ENCODE peak calls at places on chromosomes 7 and 10, in six cellular contexts. K, H, D, O, F and R are unnamed samples.

GRCh38 chr7:135427166-135427565 is 82.7 kb downstream of the CNOT4 start:
- DNase-seq in K (no peak), H (no peak), D (no peak), O (no peak), F (no peak), R (no peak)

GRCh38 chr10:48504141-48504885 is 100.6 kb downstream of the ARHGAP22 start:
- DNase-seq in K (no peak), H (no peak), D (no peak), O (peak; percentile 26), F (no peak), R (no peak)

GRCh38 chr10:70835895-70836294 is 20.1 kb downstream of the SGPL1 start:
- DNase-seq in K (no peak), H (no peak), D (no peak), O (no peak), F (no peak), R (no peak)

GRCh38 chr10:70265032-70265689 is 18.6 kb downstream of the NPFFR1 start:
- DNase-seq in K (peak; percentile 84), H (no peak), D (no peak), O (no peak), F (no peak), R (peak; percentile 58)

GRCh38 chr10:77252380-77252779 is 385.2 kb downstream of the KCNMA1 start:
- DNase-seq in K (no peak), H (no peak), D (no peak), O (no peak), F (no peak), R (no peak)

GRCh38 chr10:100008142-100008522 is 1.6 kb downstream of the DNMBP start:
- DNase-seq in K (no peak), H (no peak), D (no peak), O (no peak), F (no peak), R (no peak)

GRCh38 chr7:71580027-71580426 is 448.1 kb downstream of the GALNT17 start:
- DNase-seq in K (no peak), H (no peak), D (no peak), O (no peak), F (no peak), R (no peak)

GRCh38 chr10:119305860-119306513 is 98.6 kb downstream of the GRK5 start:
- DNase-seq in K (no peak), H (peak; percentile 31), D (peak; percentile 48), O (peak; percentile 94), F (peak; percentile 81), R (peak; percentile 8)

GRCh38 chr10:101903827-101904520 is 60.4 kb upstream of the KCNIP2 start:
- DNase-seq in K (no peak), H (peak; percentile 42), D (peak; percentile 59), O (no peak), F (no peak), R (no peak)

GRCh38 chr7:28533731-28534531 is 121.6 kb downstream of the CREB5 start:
- DNase-seq in K (no peak), H (no peak), D (no peak), O (peak; percentile 66), F (no peak), R (no peak)

GRCh38 chr7:106493041-106493731 is 167.8 kb downstream of the CCDC71L start:
- DNase-seq in K (no peak), H (no peak), D (no peak), O (no peak), F (no peak), R (peak; percentile 56)

GRCh38 chr7:71488308-71488707 is 356.4 kb downstream of the GALNT17 start:
- DNase-seq in K (peak; percentile 73), H (no peak), D (no peak), O (no peak), F (no peak), R (no peak)

GRCh38 chr10:111211756-111212155 is 134.9 kb downstream of the ADRA2A start:
- DNase-seq in K (no peak), H (no peak), D (no peak), O (no peak), F (no peak), R (no peak)